ENCODE peak calls at places on chromosome 10, in ten cellular contexts. X is EL; G is GM12891; H is NCI-H460; O is activated T-helper 1 cell treated with anti-CD3 and anti-CD28 coated beads, Interleukin-12 subunit alpha, Interleukin-12 subunit beta, Interleukin-2, Interleukin-4 antibody, amounts not matched to agents 30 ng/mL and 10 ng/mL and 1 ng/mL, durations not matched to agents 14 hours and 24 hours and 36 hours; A is activated CD4-positive, CD25-positive, alpha-beta regulatory T cell treated with anti-CD3 and anti-CD28 coated beads, Interleukin-2, amount 50 U/mL, for 16 hours; Z is GM20000; J is stimulated activated CD4-positive, alpha-beta T cell treated with anti-CD3 and anti-CD28 coated beads, Interleukin-15, amount 100 ng/mL, for 1 hour; K is aorta; B is posterior cingulate gyrus. P is an unnamed sample.

GRCh38 chr10:102645741-102646609 is 1.7 kb downstream of the TRIM8 start:
- DNase-seq in X (peak; percentile 97), G (no peak), H (peak; percentile 45), O (peak; percentile 63), A (peak; percentile 41), Z (peak; percentile 80), J (peak; percentile 49), K (peak; percentile 95), B (no peak), P (peak; percentile 82)

GRCh38 chr10:61398730-61399129 is 54.5 kb downstream of the TMEM26 start:
- DNase-seq in X (no peak), G (no peak), H (no peak), O (no peak), A (no peak), Z (no peak), J (no peak), K (no peak), B (no peak), P (no peak)

GRCh38 chr10:130045091-130045652 is 65.5 kb downstream of the C10orf143 start:
- DNase-seq in X (peak; percentile 12), G (no peak), H (no peak), O (no peak), A (no peak), Z (no peak), J (no peak), K (no peak), B (no peak), P (no peak)

GRCh38 chr10:113557389-113558321 is 4.8 kb downstream of the HABP2 start:
- DNase-seq in X (no peak), G (no peak), H (no peak), O (no peak), A (no peak), Z (no peak), J (no peak), K (no peak), B (no peak), P (no peak)

GRCh38 chr10:52673468-52673867 is 99.1 kb downstream of the MBL2 start:
- DNase-seq in X (no peak), G (no peak), H (no peak), O (no peak), A (no peak), Z (no peak), J (no peak), K (no peak), B (no peak), P (no peak)

GRCh38 chr10:53111529-53111928 is 338.9 kb upstream of the MBL2 start:
- DNase-seq in X (no peak), G (no peak), H (no peak), O (peak; percentile 5), A (no peak), Z (no peak), J (no peak), K (no peak), B (no peak), P (peak; percentile 31)

GRCh38 chr10:14334771-14335170 is 4.0 kb upstream of the FRMD4A start:
- DNase-seq in X (no peak), G (no peak), H (no peak), O (no peak), A (no peak), Z (no peak), J (no peak), K (no peak), B (no peak), P (no peak)

GRCh38 chr10:11909618-11910017 is 86.5 kb downstream of the PROSER2 start:
- DNase-seq in X (no peak), G (no peak), H (no peak), O (no peak), A (no peak), Z (no peak), J (no peak), K (no peak), B (no peak), P (no peak)

GRCh38 chr10:13263591-13263990 is 29.4 kb upstream of the UCMA start:
- DNase-seq in X (no peak), G (no peak), H (no peak), O (no peak), A (no peak), Z (no peak), J (no peak), K (no peak), B (no peak), P (no peak)

GRCh38 chr10:60521974-60522405 is 132.3 kb upstream of the ANK3 start:
- DNase-seq in X (peak; percentile 55), G (no peak), H (no peak), O (no peak), A (no peak), Z (no peak), J (no peak), K (no peak), B (no peak), P (no peak)

GRCh38 chr10:23461557-23461956 is 22.7 kb downstream of the OTUD1 start:
- DNase-seq in X (no peak), G (no peak), H (no peak), O (no peak), A (no peak), Z (no peak), J (no peak), K (no peak), B (no peak), P (no peak)